ENCODE peak calls at places on chromosomes 3 and 15, in four cellular contexts. One of them, this sample, is unnamed.
A peak's percentile ranks its signal among the peaks of the same experiment; 100 is the strongest.

GRCh38 chr3:4512895-4513616 is 19.9 kb downstream of the ITPR1 start:
- DNase-seq in tibial artery: no peak
- DNase-seq in naive thymus-derived CD4-positive, alpha-beta T cell: no peak
- DNase-seq in tibial nerve: no peak
- DNase-seq in this sample: no peak

GRCh38 chr3:189488241-189488767 is 142.9 kb upstream of the TP63 start:
- DNase-seq in tibial artery: no peak
- DNase-seq in tibial nerve: no peak
- DNase-seq in naive thymus-derived CD4-positive, alpha-beta T cell: no peak
- DNase-seq in this sample: no peak

GRCh38 chr15:90571063-90571541 is 41.4 kb downstream of the CRTC3 start:
- DNase-seq in naive thymus-derived CD4-positive, alpha-beta T cell: no peak
- DNase-seq in tibial nerve: peak; percentile 46
- DNase-seq in tibial artery: peak; percentile 79
- DNase-seq in this sample: no peak

GRCh38 chr15:74957301-74958035 is 896 bp upstream of the RPP25 start:
- DNase-seq in tibial nerve: no peak
- DNase-seq in tibial artery: peak; percentile 79
- DNase-seq in naive thymus-derived CD4-positive, alpha-beta T cell: no peak
- DNase-seq in this sample: no peak

GRCh38 chr3:3476669-3477068 is 297.2 kb upstream of the CRBN start:
- DNase-seq in naive thymus-derived CD4-positive, alpha-beta T cell: no peak
- DNase-seq in tibial nerve: no peak
- DNase-seq in tibial artery: no peak
- DNase-seq in this sample: no peak

GRCh38 chr15:58793862-58794261 is 22.8 kb downstream of the MINDY2 start:
- DNase-seq in naive thymus-derived CD4-positive, alpha-beta T cell: no peak
- DNase-seq in tibial artery: no peak
- DNase-seq in tibial nerve: no peak
- DNase-seq in this sample: no peak

GRCh38 chr15:76480267-76480666 is 143.7 kb downstream of the ISL2 start:
- DNase-seq in tibial artery: no peak
- DNase-seq in tibial nerve: no peak
- DNase-seq in naive thymus-derived CD4-positive, alpha-beta T cell: no peak
- DNase-seq in this sample: no peak

GRCh38 chr3:4979401-4980228 is at the start of gene BHLHE40:
- DNase-seq in tibial nerve: peak; percentile 17
- DNase-seq in naive thymus-derived CD4-positive, alpha-beta T cell: peak; percentile 48
- DNase-seq in tibial artery: no peak
- DNase-seq in this sample: no peak

GRCh38 chr3:182790612-182791011 is 2.7 kb upstream of the ATP11B start:
- DNase-seq in tibial artery: no peak
- DNase-seq in tibial nerve: no peak
- DNase-seq in naive thymus-derived CD4-positive, alpha-beta T cell: no peak
- DNase-seq in this sample: no peak

GRCh38 chr3:7546219-7546618 is 685.3 kb downstream of the GRM7 start:
- DNase-seq in tibial artery: no peak
- DNase-seq in naive thymus-derived CD4-positive, alpha-beta T cell: no peak
- DNase-seq in tibial nerve: no peak
- DNase-seq in this sample: no peak

GRCh38 chr15:92033319-92033718 is 179.8 kb downstream of the SLCO3A1 start:
- DNase-seq in tibial artery: no peak
- DNase-seq in tibial nerve: no peak
- DNase-seq in naive thymus-derived CD4-positive, alpha-beta T cell: no peak
- DNase-seq in this sample: no peak

GRCh38 chr15:69501456-69501855 is 48.8 kb downstream of the RPLP1 start:
- DNase-seq in tibial nerve: no peak
- DNase-seq in tibial artery: no peak
- DNase-seq in naive thymus-derived CD4-positive, alpha-beta T cell: no peak
- DNase-seq in this sample: no peak

GRCh38 chr3:55267206-55267930 is 219.7 kb downstream of the WNT5A start:
- DNase-seq in tibial artery: no peak
- DNase-seq in tibial nerve: no peak
- DNase-seq in naive thymus-derived CD4-positive, alpha-beta T cell: no peak
- DNase-seq in this sample: no peak

GRCh38 chr3:38472342-38472741 is 18.7 kb downstream of the ACVR2B start:
- DNase-seq in tibial artery: no peak
- DNase-seq in tibial nerve: no peak
- DNase-seq in naive thymus-derived CD4-positive, alpha-beta T cell: no peak
- DNase-seq in this sample: no peak

GRCh38 chr15:50353251-50353998 is 1.6 kb downstream of the GABPB1 start:
- DNase-seq in tibial artery: no peak
- DNase-seq in naive thymus-derived CD4-positive, alpha-beta T cell: peak; percentile 70
- DNase-seq in tibial nerve: no peak
- DNase-seq in this sample: no peak

GRCh38 chr3:13557417-13557816 is 8.5 kb downstream of the FBLN2 start:
- DNase-seq in tibial nerve: no peak
- DNase-seq in naive thymus-derived CD4-positive, alpha-beta T cell: no peak
- DNase-seq in tibial artery: no peak
- DNase-seq in this sample: no peak

GRCh38 chr3:193805448-193805847 is 212.4 kb downstream of the OPA1 start:
- DNase-seq in tibial nerve: peak; percentile 28
- DNase-seq in naive thymus-derived CD4-positive, alpha-beta T cell: no peak
- DNase-seq in tibial artery: no peak
- DNase-seq in this sample: no peak

GRCh38 chr15:41892621-41893421 is 1.0 kb downstream of the SPTBN5 start:
- DNase-seq in naive thymus-derived CD4-positive, alpha-beta T cell: peak; percentile 36
- DNase-seq in tibial nerve: no peak
- DNase-seq in tibial artery: no peak
- DNase-seq in this sample: no peak

GRCh38 chr3:57227930-57228733 is 603 bp downstream of the APPL1 start:
- DNase-seq in tibial nerve: peak; percentile 16
- DNase-seq in naive thymus-derived CD4-positive, alpha-beta T cell: peak; percentile 49
- DNase-seq in tibial artery: peak; percentile 74
- DNase-seq in this sample: peak; percentile 27

GRCh38 chr3:124761250-124761796 is 31.1 kb downstream of the UMPS start:
- DNase-seq in naive thymus-derived CD4-positive, alpha-beta T cell: peak; percentile 75
- DNase-seq in tibial nerve: peak; percentile 98
- DNase-seq in tibial artery: peak; percentile 93
- DNase-seq in this sample: peak; percentile 75

GRCh38 chr3:143443851-143444331 is 324.3 kb downstream of the CHST2 start:
- DNase-seq in tibial nerve: peak; percentile 68
- DNase-seq in tibial artery: peak; percentile 71
- DNase-seq in naive thymus-derived CD4-positive, alpha-beta T cell: no peak
- DNase-seq in this sample: no peak

GRCh38 chr3:124986153-124987143 is 51.9 kb upstream of the MUC13 start:
- DNase-seq in tibial nerve: no peak
- DNase-seq in tibial artery: no peak
- DNase-seq in naive thymus-derived CD4-positive, alpha-beta T cell: no peak
- DNase-seq in this sample: no peak

GRCh38 chr15:32866486-32867312 is 148.9 kb downstream of the GREM1 start:
- DNase-seq in naive thymus-derived CD4-positive, alpha-beta T cell: no peak
- DNase-seq in tibial artery: no peak
- DNase-seq in tibial nerve: no peak
- DNase-seq in this sample: no peak

GRCh38 chr3:159187232-159187631 is 385.4 kb downstream of the MFSD1 start:
- DNase-seq in tibial artery: no peak
- DNase-seq in naive thymus-derived CD4-positive, alpha-beta T cell: no peak
- DNase-seq in tibial nerve: no peak
- DNase-seq in this sample: no peak

GRCh38 chr3:193347507-193348501 is 30.7 kb downstream of the ATP13A5 start:
- DNase-seq in naive thymus-derived CD4-positive, alpha-beta T cell: no peak
- DNase-seq in tibial artery: no peak
- DNase-seq in tibial nerve: no peak
- DNase-seq in this sample: peak; percentile 16

GRCh38 chr15:64651573-64652260 is 123.7 kb downstream of the RBPMS2 start:
- DNase-seq in tibial nerve: no peak
- DNase-seq in tibial artery: no peak
- DNase-seq in naive thymus-derived CD4-positive, alpha-beta T cell: peak; percentile 36
- DNase-seq in this sample: peak; percentile 17

GRCh38 chr3:101038393-101038792 is 45.2 kb upstream of the ABI3BP start:
- DNase-seq in tibial artery: no peak
- DNase-seq in naive thymus-derived CD4-positive, alpha-beta T cell: no peak
- DNase-seq in tibial nerve: no peak
- DNase-seq in this sample: no peak

GRCh38 chr3:46993986-46994385 is 14.5 kb downstream of the NBEAL2 start:
- DNase-seq in naive thymus-derived CD4-positive, alpha-beta T cell: no peak
- DNase-seq in tibial artery: no peak
- DNase-seq in tibial nerve: no peak
- DNase-seq in this sample: no peak

GRCh38 chr3:15690250-15690649 is 88.7 kb downstream of the BTD start:
- DNase-seq in tibial artery: no peak
- DNase-seq in tibial nerve: no peak
- DNase-seq in naive thymus-derived CD4-positive, alpha-beta T cell: no peak
- DNase-seq in this sample: no peak
- H3K36me3 ChIP-seq in tibial artery: peaks cover 57% of the 10 kb centered on the region
- H3K36me3 ChIP-seq in tibial nerve: peaks cover 78% of the 10 kb centered on the region
- H3K36me3 ChIP-seq in naive thymus-derived CD4-positive, alpha-beta T cell: peaks cover 10% of the 10 kb centered on the region
- H3K36me3 ChIP-seq in this sample: peaks cover 16% of the 10 kb centered on the region

GRCh38 chr3:32303051-32303786 is 64.7 kb downstream of the CMTM8 start:
- DNase-seq in tibial nerve: no peak
- DNase-seq in naive thymus-derived CD4-positive, alpha-beta T cell: peak; percentile 43
- DNase-seq in tibial artery: no peak
- DNase-seq in this sample: no peak
- H3K27ac ChIP-seq in tibial nerve: peak overlapping the region; percentile 31
- H3K27ac ChIP-seq in naive thymus-derived CD4-positive, alpha-beta T cell: peak overlapping the region; percentile 66
- H3K27ac ChIP-seq in tibial artery: no peak overlapping the region
- H3K27ac ChIP-seq in this sample: no peak overlapping the region

GRCh38 chr3:127812151-127812550 is 10.2 kb downstream of the MGLL start:
- DNase-seq in tibial nerve: no peak
- DNase-seq in tibial artery: no peak
- DNase-seq in naive thymus-derived CD4-positive, alpha-beta T cell: no peak
- DNase-seq in this sample: no peak
- H3K36me3 ChIP-seq in tibial nerve: peaks cover 50% of the 10 kb centered on the region
- H3K36me3 ChIP-seq in tibial artery: peaks cover 50% of the 10 kb centered on the region
- H3K36me3 ChIP-seq in naive thymus-derived CD4-positive, alpha-beta T cell: no peaks in the 10 kb centered on the region
- H3K36me3 ChIP-seq in this sample: no peaks in the 10 kb centered on the region

GRCh38 chr3:157127268-157127667 is 32.7 kb downstream of the CCNL1 start:
- DNase-seq in naive thymus-derived CD4-positive, alpha-beta T cell: no peak
- DNase-seq in tibial nerve: no peak
- DNase-seq in tibial artery: no peak
- DNase-seq in this sample: no peak
- H3K27ac ChIP-seq in naive thymus-derived CD4-positive, alpha-beta T cell: peak overlapping the region; percentile 6
- H3K27ac ChIP-seq in tibial nerve: peak overlapping the region; percentile 83
- H3K27ac ChIP-seq in tibial artery: peak overlapping the region; percentile 42
- H3K27ac ChIP-seq in this sample: no peak overlapping the region

GRCh38 chr3:139358857-139359562 is 15.2 kb downstream of the MRPS22 start:
- DNase-seq in tibial artery: no peak
- DNase-seq in tibial nerve: no peak
- DNase-seq in naive thymus-derived CD4-positive, alpha-beta T cell: no peak
- DNase-seq in this sample: no peak
- H3K36me3 ChIP-seq in tibial artery: peaks cover 100% of the 10 kb centered on the region
- H3K36me3 ChIP-seq in tibial nerve: peaks cover 100% of the 10 kb centered on the region
- H3K36me3 ChIP-seq in naive thymus-derived CD4-positive, alpha-beta T cell: peaks cover 90% of the 10 kb centered on the region
- H3K36me3 ChIP-seq in this sample: peaks cover 97% of the 10 kb centered on the region

GRCh38 chr3:115550285-115550741 is 73.0 kb upstream of the GAP43 start:
- DNase-seq in naive thymus-derived CD4-positive, alpha-beta T cell: no peak
- DNase-seq in tibial nerve: peak; percentile 47
- DNase-seq in tibial artery: no peak
- DNase-seq in this sample: no peak
- H3K27ac ChIP-seq in naive thymus-derived CD4-positive, alpha-beta T cell: no peak overlapping the region
- H3K27ac ChIP-seq in tibial nerve: no peak overlapping the region
- H3K27ac ChIP-seq in tibial artery: no peak overlapping the region
- H3K27ac ChIP-seq in this sample: no peak overlapping the region

GRCh38 chr3:111952086-111952485 is 26.7 kb upstream of the ABHD10 start:
- DNase-seq in naive thymus-derived CD4-positive, alpha-beta T cell: no peak
- DNase-seq in tibial nerve: no peak
- DNase-seq in tibial artery: no peak
- DNase-seq in this sample: no peak
- H3K36me3 ChIP-seq in naive thymus-derived CD4-positive, alpha-beta T cell: no peaks in the 10 kb centered on the region
- H3K36me3 ChIP-seq in tibial nerve: peaks cover 30% of the 10 kb centered on the region
- H3K36me3 ChIP-seq in tibial artery: peaks cover 40% of the 10 kb centered on the region
- H3K36me3 ChIP-seq in this sample: no peaks in the 10 kb centered on the region

GRCh38 chr3:172135766-172136729 is 96.7 kb downstream of the FNDC3B start:
- DNase-seq in tibial artery: no peak
- DNase-seq in naive thymus-derived CD4-positive, alpha-beta T cell: no peak
- DNase-seq in tibial nerve: no peak
- DNase-seq in this sample: no peak
- H3K27ac ChIP-seq in tibial artery: peak overlapping the region; percentile 69
- H3K27ac ChIP-seq in naive thymus-derived CD4-positive, alpha-beta T cell: no peak overlapping the region
- H3K27ac ChIP-seq in tibial nerve: peak overlapping the region; percentile 17
- H3K27ac ChIP-seq in this sample: no peak overlapping the region

DNA sequence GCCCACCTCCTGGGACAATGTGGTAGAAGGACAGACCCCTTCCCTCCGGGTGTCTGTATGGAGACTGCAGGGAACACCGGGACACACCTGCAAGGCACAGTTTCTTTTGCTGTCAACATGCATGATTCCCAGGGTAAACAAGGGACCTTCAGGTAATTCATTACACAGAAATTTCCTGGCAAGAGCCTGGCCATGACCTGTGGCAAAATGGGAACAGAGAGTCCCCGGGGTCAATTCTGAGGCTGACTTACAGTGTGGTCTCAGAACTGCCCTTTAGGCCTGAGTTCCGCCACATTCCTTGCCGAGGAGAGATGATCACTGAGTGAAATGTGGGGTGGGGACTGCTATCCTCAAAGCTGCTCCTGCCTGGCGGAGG is 6.3 kb downstream of the STARD5 start:
- DNase-seq in tibial artery: peak; percentile 37
- DNase-seq in tibial nerve: no peak
- DNase-seq in naive thymus-derived CD4-positive, alpha-beta T cell: no peak
- DNase-seq in this sample: no peak
- H3K36me3 ChIP-seq in tibial artery: peaks cover 24% of the 10 kb centered on the region
- H3K36me3 ChIP-seq in tibial nerve: peaks cover 71% of the 10 kb centered on the region
- H3K36me3 ChIP-seq in naive thymus-derived CD4-positive, alpha-beta T cell: peaks cover 57% of the 10 kb centered on the region
- H3K36me3 ChIP-seq in this sample: peaks cover 3% of the 10 kb centered on the region